ENCODE peak calls at places on chromosomes 7 and 10, in nine cellular contexts. One of them, this sample, is unnamed.

GRCh38 chr7:106059556-106059955 is 52.6 kb downstream of the SYPL1 start:
- DNase-seq in effector memory CD8-positive, alpha-beta T cell: no peak
- DNase-seq in HuH-7.5: no peak
- DNase-seq in dorsolateral prefrontal cortex: no peak
- DNase-seq in activated CD4-positive, alpha-beta T cell treated with anti-CD3 and anti-CD28 coated beads, Interleukin-2, amount 10 ng/mL, durations not matched to agents 24 days and 14 days: no peak
- DNase-seq in right cardiac atrium: no peak
- DNase-seq in AG09319: no peak
- DNase-seq in GM23338: no peak
- DNase-seq in cardiac muscle cell: peak; percentile 44
- DNase-seq in this sample: no peak

GRCh38 chr7:2165610-2166594 is 66.8 kb downstream of the MAD1L1 start:
- DNase-seq in AG09319: no peak
- DNase-seq in GM23338: no peak
- DNase-seq in cardiac muscle cell: peak; percentile 16
- DNase-seq in right cardiac atrium: peak; percentile 83
- DNase-seq in HuH-7.5: no peak
- DNase-seq in activated CD4-positive, alpha-beta T cell treated with anti-CD3 and anti-CD28 coated beads, Interleukin-2, amount 10 ng/mL, durations not matched to agents 24 days and 14 days: no peak
- DNase-seq in effector memory CD8-positive, alpha-beta T cell: no peak
- DNase-seq in dorsolateral prefrontal cortex: no peak
- DNase-seq in this sample: no peak

GRCh38 chr7:103573479-103574058 is 127.6 kb upstream of the SLC26A5 start:
- DNase-seq in GM23338: peak; percentile 56
- DNase-seq in AG09319: peak; percentile 2
- DNase-seq in HuH-7.5: no peak
- DNase-seq in dorsolateral prefrontal cortex: no peak
- DNase-seq in activated CD4-positive, alpha-beta T cell treated with anti-CD3 and anti-CD28 coated beads, Interleukin-2, amount 10 ng/mL, durations not matched to agents 24 days and 14 days: no peak
- DNase-seq in right cardiac atrium: no peak
- DNase-seq in effector memory CD8-positive, alpha-beta T cell: no peak
- DNase-seq in cardiac muscle cell: peak; percentile 54
- DNase-seq in this sample: no peak

GRCh38 chr10:49441488-49442476 is 45.9 kb upstream of the DRGX start:
- DNase-seq in effector memory CD8-positive, alpha-beta T cell: peak; percentile 19
- DNase-seq in dorsolateral prefrontal cortex: no peak
- DNase-seq in HuH-7.5: no peak
- DNase-seq in AG09319: no peak
- DNase-seq in right cardiac atrium: no peak
- DNase-seq in cardiac muscle cell: peak; percentile 10
- DNase-seq in activated CD4-positive, alpha-beta T cell treated with anti-CD3 and anti-CD28 coated beads, Interleukin-2, amount 10 ng/mL, durations not matched to agents 24 days and 14 days: no peak
- DNase-seq in GM23338: peak; percentile 47
- DNase-seq in this sample: no peak

GRCh38 chr7:99440195-99440594 is 1.5 kb downstream of the CPSF4 start:
- DNase-seq in right cardiac atrium: peak; percentile 18
- DNase-seq in dorsolateral prefrontal cortex: no peak
- DNase-seq in cardiac muscle cell: peak; percentile 48
- DNase-seq in effector memory CD8-positive, alpha-beta T cell: no peak
- DNase-seq in activated CD4-positive, alpha-beta T cell treated with anti-CD3 and anti-CD28 coated beads, Interleukin-2, amount 10 ng/mL, durations not matched to agents 24 days and 14 days: no peak
- DNase-seq in AG09319: no peak
- DNase-seq in HuH-7.5: no peak
- DNase-seq in GM23338: peak; percentile 19
- DNase-seq in this sample: no peak

GRCh38 chr7:44096326-44096881 is 7.7 kb upstream of the AEBP1 start:
- DNase-seq in effector memory CD8-positive, alpha-beta T cell: no peak
- DNase-seq in HuH-7.5: no peak
- DNase-seq in AG09319: no peak
- DNase-seq in GM23338: no peak
- DNase-seq in dorsolateral prefrontal cortex: no peak
- DNase-seq in cardiac muscle cell: no peak
- DNase-seq in activated CD4-positive, alpha-beta T cell treated with anti-CD3 and anti-CD28 coated beads, Interleukin-2, amount 10 ng/mL, durations not matched to agents 24 days and 14 days: no peak
- DNase-seq in right cardiac atrium: peak; percentile 45
- DNase-seq in this sample: no peak

GRCh38 chr10:55630491-55631056 is 730.5 kb downstream of the ZWINT start:
- DNase-seq in GM23338: peak; percentile 64
- DNase-seq in cardiac muscle cell: peak; percentile 5
- DNase-seq in HuH-7.5: no peak
- DNase-seq in dorsolateral prefrontal cortex: no peak
- DNase-seq in AG09319: no peak
- DNase-seq in effector memory CD8-positive, alpha-beta T cell: no peak
- DNase-seq in right cardiac atrium: peak; percentile 23
- DNase-seq in activated CD4-positive, alpha-beta T cell treated with anti-CD3 and anti-CD28 coated beads, Interleukin-2, amount 10 ng/mL, durations not matched to agents 24 days and 14 days: no peak
- DNase-seq in this sample: no peak

GRCh38 chr10:53256623-53257022 is 484.0 kb upstream of the MBL2 start:
- DNase-seq in AG09319: no peak
- DNase-seq in cardiac muscle cell: no peak
- DNase-seq in HuH-7.5: no peak
- DNase-seq in GM23338: peak; percentile 62
- DNase-seq in activated CD4-positive, alpha-beta T cell treated with anti-CD3 and anti-CD28 coated beads, Interleukin-2, amount 10 ng/mL, durations not matched to agents 24 days and 14 days: no peak
- DNase-seq in dorsolateral prefrontal cortex: no peak
- DNase-seq in right cardiac atrium: no peak
- DNase-seq in effector memory CD8-positive, alpha-beta T cell: no peak
- DNase-seq in this sample: no peak

GRCh38 chr7:133044722-133045473 is 37.0 kb downstream of the CHCHD3 start:
- DNase-seq in right cardiac atrium: no peak
- DNase-seq in cardiac muscle cell: no peak
- DNase-seq in HuH-7.5: no peak
- DNase-seq in AG09319: no peak
- DNase-seq in effector memory CD8-positive, alpha-beta T cell: no peak
- DNase-seq in GM23338: peak; percentile 82
- DNase-seq in dorsolateral prefrontal cortex: no peak
- DNase-seq in activated CD4-positive, alpha-beta T cell treated with anti-CD3 and anti-CD28 coated beads, Interleukin-2, amount 10 ng/mL, durations not matched to agents 24 days and 14 days: no peak
- DNase-seq in this sample: no peak

GRCh38 chr7:53800746-53801145 is 741.4 kb upstream of the VSTM2A start:
- DNase-seq in cardiac muscle cell: no peak
- DNase-seq in activated CD4-positive, alpha-beta T cell treated with anti-CD3 and anti-CD28 coated beads, Interleukin-2, amount 10 ng/mL, durations not matched to agents 24 days and 14 days: no peak
- DNase-seq in dorsolateral prefrontal cortex: no peak
- DNase-seq in HuH-7.5: no peak
- DNase-seq in AG09319: no peak
- DNase-seq in GM23338: no peak
- DNase-seq in right cardiac atrium: no peak
- DNase-seq in effector memory CD8-positive, alpha-beta T cell: no peak
- DNase-seq in this sample: no peak

GRCh38 chr7:96273716-96274115 is 48.2 kb downstream of the SLC25A13 start:
- DNase-seq in cardiac muscle cell: no peak
- DNase-seq in right cardiac atrium: no peak
- DNase-seq in activated CD4-positive, alpha-beta T cell treated with anti-CD3 and anti-CD28 coated beads, Interleukin-2, amount 10 ng/mL, durations not matched to agents 24 days and 14 days: no peak
- DNase-seq in effector memory CD8-positive, alpha-beta T cell: no peak
- DNase-seq in GM23338: no peak
- DNase-seq in HuH-7.5: no peak
- DNase-seq in AG09319: no peak
- DNase-seq in dorsolateral prefrontal cortex: no peak
- DNase-seq in this sample: no peak

GRCh38 chr10:112848868-112849267 is 101.2 kb upstream of the TCF7L2 start:
- DNase-seq in dorsolateral prefrontal cortex: no peak
- DNase-seq in AG09319: no peak
- DNase-seq in GM23338: no peak
- DNase-seq in right cardiac atrium: no peak
- DNase-seq in effector memory CD8-positive, alpha-beta T cell: no peak
- DNase-seq in HuH-7.5: no peak
- DNase-seq in activated CD4-positive, alpha-beta T cell treated with anti-CD3 and anti-CD28 coated beads, Interleukin-2, amount 10 ng/mL, durations not matched to agents 24 days and 14 days: no peak
- DNase-seq in cardiac muscle cell: no peak
- DNase-seq in this sample: no peak

GRCh38 chr10:16828114-16828568 is 10.9 kb upstream of the RSU1 start:
- DNase-seq in cardiac muscle cell: peak; percentile 90
- DNase-seq in AG09319: peak; percentile 71
- DNase-seq in effector memory CD8-positive, alpha-beta T cell: peak; percentile 67
- DNase-seq in activated CD4-positive, alpha-beta T cell treated with anti-CD3 and anti-CD28 coated beads, Interleukin-2, amount 10 ng/mL, durations not matched to agents 24 days and 14 days: peak; percentile 89
- DNase-seq in dorsolateral prefrontal cortex: no peak
- DNase-seq in right cardiac atrium: peak; percentile 65
- DNase-seq in HuH-7.5: no peak
- DNase-seq in GM23338: peak; percentile 95
- DNase-seq in this sample: no peak

GRCh38 chr7:8532116-8532515 is 98.7 kb downstream of the NXPH1 start:
- DNase-seq in AG09319: no peak
- DNase-seq in GM23338: no peak
- DNase-seq in cardiac muscle cell: no peak
- DNase-seq in activated CD4-positive, alpha-beta T cell treated with anti-CD3 and anti-CD28 coated beads, Interleukin-2, amount 10 ng/mL, durations not matched to agents 24 days and 14 days: no peak
- DNase-seq in HuH-7.5: no peak
- DNase-seq in dorsolateral prefrontal cortex: no peak
- DNase-seq in effector memory CD8-positive, alpha-beta T cell: no peak
- DNase-seq in right cardiac atrium: no peak
- DNase-seq in this sample: no peak

GRCh38 chr7:69775231-69775771 is 177.0 kb downstream of the AUTS2 start:
- DNase-seq in right cardiac atrium: peak; percentile 84
- DNase-seq in cardiac muscle cell: peak; percentile 35
- DNase-seq in activated CD4-positive, alpha-beta T cell treated with anti-CD3 and anti-CD28 coated beads, Interleukin-2, amount 10 ng/mL, durations not matched to agents 24 days and 14 days: no peak
- DNase-seq in HuH-7.5: no peak
- DNase-seq in AG09319: no peak
- DNase-seq in GM23338: no peak
- DNase-seq in effector memory CD8-positive, alpha-beta T cell: no peak
- DNase-seq in dorsolateral prefrontal cortex: no peak
- DNase-seq in this sample: no peak

GRCh38 chr7:125061776-125062397 is 132.3 kb upstream of the POT1 start:
- DNase-seq in dorsolateral prefrontal cortex: no peak
- DNase-seq in effector memory CD8-positive, alpha-beta T cell: no peak
- DNase-seq in activated CD4-positive, alpha-beta T cell treated with anti-CD3 and anti-CD28 coated beads, Interleukin-2, amount 10 ng/mL, durations not matched to agents 24 days and 14 days: no peak
- DNase-seq in right cardiac atrium: no peak
- DNase-seq in cardiac muscle cell: peak; percentile 33
- DNase-seq in HuH-7.5: no peak
- DNase-seq in AG09319: no peak
- DNase-seq in GM23338: no peak
- DNase-seq in this sample: no peak

GRCh38 chr10:102726274-102726673 is 11.8 kb downstream of the SFXN2 start:
- DNase-seq in activated CD4-positive, alpha-beta T cell treated with anti-CD3 and anti-CD28 coated beads, Interleukin-2, amount 10 ng/mL, durations not matched to agents 24 days and 14 days: no peak
- DNase-seq in cardiac muscle cell: no peak
- DNase-seq in AG09319: no peak
- DNase-seq in right cardiac atrium: peak; percentile 54
- DNase-seq in HuH-7.5: no peak
- DNase-seq in effector memory CD8-positive, alpha-beta T cell: no peak
- DNase-seq in dorsolateral prefrontal cortex: no peak
- DNase-seq in GM23338: no peak
- DNase-seq in this sample: no peak

GRCh38 chr10:72259491-72260214 is 14.1 kb upstream of the DDIT4 start:
- DNase-seq in cardiac muscle cell: peak; percentile 78
- DNase-seq in dorsolateral prefrontal cortex: no peak
- DNase-seq in effector memory CD8-positive, alpha-beta T cell: no peak
- DNase-seq in right cardiac atrium: no peak
- DNase-seq in HuH-7.5: no peak
- DNase-seq in activated CD4-positive, alpha-beta T cell treated with anti-CD3 and anti-CD28 coated beads, Interleukin-2, amount 10 ng/mL, durations not matched to agents 24 days and 14 days: peak; percentile 69
- DNase-seq in AG09319: peak; percentile 53
- DNase-seq in GM23338: peak; percentile 12
- DNase-seq in this sample: peak; percentile 33

GRCh38 chr7:129797224-129797789 is 155.5 kb downstream of the UBE2H start:
- DNase-seq in right cardiac atrium: no peak
- DNase-seq in activated CD4-positive, alpha-beta T cell treated with anti-CD3 and anti-CD28 coated beads, Interleukin-2, amount 10 ng/mL, durations not matched to agents 24 days and 14 days: no peak
- DNase-seq in AG09319: no peak
- DNase-seq in cardiac muscle cell: no peak
- DNase-seq in dorsolateral prefrontal cortex: no peak
- DNase-seq in GM23338: peak; percentile 59
- DNase-seq in HuH-7.5: no peak
- DNase-seq in effector memory CD8-positive, alpha-beta T cell: no peak
- DNase-seq in this sample: no peak

GRCh38 chr7:67462781-67463191 is 466.2 kb downstream of the TYW1 start:
- DNase-seq in right cardiac atrium: peak; percentile 50
- DNase-seq in activated CD4-positive, alpha-beta T cell treated with anti-CD3 and anti-CD28 coated beads, Interleukin-2, amount 10 ng/mL, durations not matched to agents 24 days and 14 days: no peak
- DNase-seq in HuH-7.5: no peak
- DNase-seq in effector memory CD8-positive, alpha-beta T cell: no peak
- DNase-seq in cardiac muscle cell: peak; percentile 9
- DNase-seq in AG09319: no peak
- DNase-seq in dorsolateral prefrontal cortex: no peak
- DNase-seq in GM23338: no peak
- DNase-seq in this sample: peak; percentile 24

GRCh38 chr10:49781247-49781646 is 19.1 kb upstream of the OGDHL start:
- DNase-seq in GM23338: no peak
- DNase-seq in dorsolateral prefrontal cortex: no peak
- DNase-seq in right cardiac atrium: no peak
- DNase-seq in AG09319: no peak
- DNase-seq in HuH-7.5: no peak
- DNase-seq in effector memory CD8-positive, alpha-beta T cell: no peak
- DNase-seq in cardiac muscle cell: peak; percentile 14
- DNase-seq in activated CD4-positive, alpha-beta T cell treated with anti-CD3 and anti-CD28 coated beads, Interleukin-2, amount 10 ng/mL, durations not matched to agents 24 days and 14 days: no peak
- DNase-seq in this sample: no peak

GRCh38 chr10:110174201-110174600 is 33.2 kb upstream of the MXI1 start:
- DNase-seq in activated CD4-positive, alpha-beta T cell treated with anti-CD3 and anti-CD28 coated beads, Interleukin-2, amount 10 ng/mL, durations not matched to agents 24 days and 14 days: no peak
- DNase-seq in AG09319: no peak
- DNase-seq in dorsolateral prefrontal cortex: no peak
- DNase-seq in HuH-7.5: no peak
- DNase-seq in GM23338: no peak
- DNase-seq in effector memory CD8-positive, alpha-beta T cell: no peak
- DNase-seq in right cardiac atrium: no peak
- DNase-seq in cardiac muscle cell: no peak
- DNase-seq in this sample: no peak

GRCh38 chr10:76354349-76354748 is 922.9 kb downstream of the LRMDA start:
- DNase-seq in effector memory CD8-positive, alpha-beta T cell: no peak
- DNase-seq in GM23338: no peak
- DNase-seq in AG09319: no peak
- DNase-seq in HuH-7.5: no peak
- DNase-seq in cardiac muscle cell: no peak
- DNase-seq in activated CD4-positive, alpha-beta T cell treated with anti-CD3 and anti-CD28 coated beads, Interleukin-2, amount 10 ng/mL, durations not matched to agents 24 days and 14 days: no peak
- DNase-seq in right cardiac atrium: no peak
- DNase-seq in dorsolateral prefrontal cortex: no peak
- DNase-seq in this sample: no peak

GRCh38 chr10:6068422-6068821 is 6.3 kb upstream of the IL2RA start:
- DNase-seq in cardiac muscle cell: no peak
- DNase-seq in GM23338: no peak
- DNase-seq in AG09319: no peak
- DNase-seq in right cardiac atrium: no peak
- DNase-seq in dorsolateral prefrontal cortex: no peak
- DNase-seq in effector memory CD8-positive, alpha-beta T cell: no peak
- DNase-seq in activated CD4-positive, alpha-beta T cell treated with anti-CD3 and anti-CD28 coated beads, Interleukin-2, amount 10 ng/mL, durations not matched to agents 24 days and 14 days: peak; percentile 86
- DNase-seq in HuH-7.5: no peak
- DNase-seq in this sample: no peak

GRCh38 chr10:15262036-15262713 is 93.7 kb upstream of the NMT2 start:
- DNase-seq in AG09319: no peak
- DNase-seq in HuH-7.5: peak; percentile 29
- DNase-seq in GM23338: no peak
- DNase-seq in activated CD4-positive, alpha-beta T cell treated with anti-CD3 and anti-CD28 coated beads, Interleukin-2, amount 10 ng/mL, durations not matched to agents 24 days and 14 days: peak; percentile 58
- DNase-seq in right cardiac atrium: peak; percentile 56
- DNase-seq in dorsolateral prefrontal cortex: no peak
- DNase-seq in cardiac muscle cell: peak; percentile 57
- DNase-seq in effector memory CD8-positive, alpha-beta T cell: no peak
- DNase-seq in this sample: no peak

This sample was measured in heart left ventricle.